ENCODE peak calls at places on chromosomes 7 and 10, in five cellular contexts. One of them, this sample, is unnamed.

GRCh38 chr7:47782022-47782421 is 166.2 kb downstream of the PKD1L1 start:
- DNase-seq in tibial nerve: no peak
- DNase-seq in GM12878: no peak
- DNase-seq in neuronal stem cell: no peak
- DNase-seq in uterus: no peak
- DNase-seq in this sample: peak

GRCh38 chr10:132493756-132494290 is 43.8 kb upstream of the INPP5A start:
- DNase-seq in neuronal stem cell: no peak
- DNase-seq in uterus: peak
- DNase-seq in GM12878: no peak
- DNase-seq in tibial nerve: no peak
- DNase-seq in this sample: no peak

GRCh38 chr7:55190511-55191160 is 171.8 kb downstream of the EGFR start:
- DNase-seq in tibial nerve: no peak
- DNase-seq in neuronal stem cell: no peak
- DNase-seq in uterus: no peak
- DNase-seq in GM12878: no peak
- DNase-seq in this sample: no peak

GRCh38 chr7:95545666-95546065 is 50.6 kb downstream of the PDK4 start:
- DNase-seq in GM12878: no peak
- DNase-seq in tibial nerve: no peak
- DNase-seq in neuronal stem cell: no peak
- DNase-seq in uterus: no peak
- DNase-seq in this sample: no peak

GRCh38 chr7:66114743-66115727 is at the start of gene CRCP:
- DNase-seq in GM12878: peak
- DNase-seq in uterus: peak
- DNase-seq in neuronal stem cell: peak
- DNase-seq in tibial nerve: peak
- DNase-seq in this sample: peak

GRCh38 chr7:48868916-48869315 is 55.4 kb upstream of the CDC14C start:
- DNase-seq in neuronal stem cell: no peak
- DNase-seq in uterus: no peak
- DNase-seq in GM12878: no peak
- DNase-seq in tibial nerve: no peak
- DNase-seq in this sample: no peak

GRCh38 chr10:117391436-117392205 is 16.4 kb upstream of the PDZD8 start:
- DNase-seq in GM12878: no peak
- DNase-seq in uterus: no peak
- DNase-seq in neuronal stem cell: no peak
- DNase-seq in tibial nerve: no peak
- DNase-seq in this sample: peak

GRCh38 chr7:98178762-98179490 is 32.3 kb upstream of the BHLHA15 start:
- DNase-seq in neuronal stem cell: no peak
- DNase-seq in tibial nerve: no peak
- DNase-seq in uterus: no peak
- DNase-seq in GM12878: no peak
- DNase-seq in this sample: no peak

GRCh38 chr10:97822261-97822687 is 27.4 kb upstream of the GOLGA7B start:
- DNase-seq in tibial nerve: no peak
- DNase-seq in GM12878: no peak
- DNase-seq in uterus: no peak
- DNase-seq in neuronal stem cell: no peak
- DNase-seq in this sample: no peak

GRCh38 chr10:132689721-132690360 is 96.1 kb downstream of the NKX6-2 start:
- DNase-seq in uterus: no peak
- DNase-seq in tibial nerve: no peak
- DNase-seq in GM12878: no peak
- DNase-seq in neuronal stem cell: no peak
- DNase-seq in this sample: no peak

GRCh38 chr7:7566651-7567611 is at the start of gene MIOS:
- DNase-seq in uterus: peak
- DNase-seq in tibial nerve: peak
- DNase-seq in GM12878: no peak
- DNase-seq in neuronal stem cell: peak
- DNase-seq in this sample: peak

GRCh38 chr7:46109447-46109846 is 188.4 kb upstream of the IGFBP3 start:
- DNase-seq in uterus: no peak
- DNase-seq in tibial nerve: no peak
- DNase-seq in GM12878: no peak
- DNase-seq in neuronal stem cell: no peak
- DNase-seq in this sample: peak

GRCh38 chr7:139341776-139342244 is 673 bp downstream of the FMC1 start:
- DNase-seq in neuronal stem cell: no peak
- DNase-seq in GM12878: no peak
- DNase-seq in uterus: no peak
- DNase-seq in tibial nerve: no peak
- DNase-seq in this sample: no peak

GRCh38 chr7:120941856-120942255 is 8.7 kb upstream of the ING3 start:
- DNase-seq in GM12878: no peak
- DNase-seq in neuronal stem cell: no peak
- DNase-seq in tibial nerve: no peak
- DNase-seq in uterus: peak
- DNase-seq in this sample: no peak

GRCh38 chr10:50304655-50305054 is 53.3 kb upstream of the ASAH2 start:
- DNase-seq in neuronal stem cell: no peak
- DNase-seq in tibial nerve: no peak
- DNase-seq in GM12878: no peak
- DNase-seq in uterus: no peak
- DNase-seq in this sample: no peak

GRCh38 chr10:306654-307185 is 171.5 kb downstream of the ZMYND11 start:
- DNase-seq in neuronal stem cell: no peak
- DNase-seq in uterus: no peak
- DNase-seq in tibial nerve: no peak
- DNase-seq in GM12878: no peak
- DNase-seq in this sample: no peak

GRCh38 chr10:132407243-132407746 is 10.3 kb downstream of the PWWP2B start:
- DNase-seq in GM12878: no peak
- DNase-seq in uterus: no peak
- DNase-seq in neuronal stem cell: no peak
- DNase-seq in tibial nerve: no peak
- DNase-seq in this sample: no peak

GRCh38 chr10:62072901-62073300 is 171.4 kb downstream of the ARID5B start:
- DNase-seq in tibial nerve: no peak
- DNase-seq in uterus: no peak
- DNase-seq in neuronal stem cell: no peak
- DNase-seq in GM12878: no peak
- DNase-seq in this sample: no peak

GRCh38 chr10:71771204-71771603 is 2.1 kb downstream of the VSIR start:
- DNase-seq in neuronal stem cell: no peak
- DNase-seq in GM12878: no peak
- DNase-seq in tibial nerve: no peak
- DNase-seq in uterus: no peak
- DNase-seq in this sample: no peak
- H3K4me3 ChIP-seq in neuronal stem cell: no peak
- H3K4me3 ChIP-seq in GM12878: peak
- H3K4me3 ChIP-seq in tibial nerve: peak
- H3K4me3 ChIP-seq in uterus: peak
- H3K4me3 ChIP-seq in this sample: no peak

GRCh38 chr10:37765216-37765615 is 92.2 kb downstream of the ZNF248 start:
- DNase-seq in GM12878: no peak
- DNase-seq in uterus: no peak
- DNase-seq in neuronal stem cell: no peak
- DNase-seq in tibial nerve: no peak
- DNase-seq in this sample: no peak

GRCh38 chr10:37763132-37763531 is 94.3 kb downstream of the ZNF248 start:
- DNase-seq in GM12878: no peak
- DNase-seq in tibial nerve: no peak
- DNase-seq in uterus: no peak
- DNase-seq in neuronal stem cell: no peak
- DNase-seq in this sample: no peak

GRCh38 chr10:37758074-37758473 is 99.3 kb downstream of the ZNF248 start:
- DNase-seq in tibial nerve: no peak
- DNase-seq in neuronal stem cell: no peak
- DNase-seq in uterus: no peak
- DNase-seq in GM12878: no peak
- DNase-seq in this sample: no peak

GRCh38 chr10:37762287-37762686 is 95.1 kb downstream of the ZNF248 start:
- DNase-seq in GM12878: no peak
- DNase-seq in neuronal stem cell: no peak
- DNase-seq in uterus: no peak
- DNase-seq in tibial nerve: no peak
- DNase-seq in this sample: no peak

DNA sequence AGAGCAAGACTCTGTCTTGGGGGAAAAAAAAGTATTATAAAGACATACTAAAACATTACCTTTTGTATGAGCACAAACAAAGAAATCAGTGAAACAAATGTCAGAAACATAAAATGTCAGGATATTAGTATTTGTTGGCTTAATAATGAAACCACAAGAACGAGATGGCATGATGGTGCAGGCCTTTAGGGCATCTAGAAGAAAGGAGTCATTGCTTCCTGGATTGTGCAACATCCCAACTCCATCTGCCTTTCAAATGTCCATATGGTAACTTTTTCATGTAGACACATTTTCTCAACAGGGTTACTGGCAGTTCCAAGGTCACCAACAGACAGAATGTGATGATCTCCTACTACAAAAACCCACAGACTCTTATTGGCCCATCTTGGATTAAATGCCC is 96.6 kb downstream of the ZNF248 start:
- DNase-seq in GM12878: no peak
- DNase-seq in uterus: no peak
- DNase-seq in tibial nerve: no peak
- DNase-seq in neuronal stem cell: no peak
- DNase-seq in this sample: no peak
- H3K4me3 ChIP-seq in GM12878: no peak
- H3K4me3 ChIP-seq in uterus: no peak
- H3K4me3 ChIP-seq in tibial nerve: no peak
- H3K4me3 ChIP-seq in neuronal stem cell: no peak
- H3K4me3 ChIP-seq in this sample: no peak

DNA sequence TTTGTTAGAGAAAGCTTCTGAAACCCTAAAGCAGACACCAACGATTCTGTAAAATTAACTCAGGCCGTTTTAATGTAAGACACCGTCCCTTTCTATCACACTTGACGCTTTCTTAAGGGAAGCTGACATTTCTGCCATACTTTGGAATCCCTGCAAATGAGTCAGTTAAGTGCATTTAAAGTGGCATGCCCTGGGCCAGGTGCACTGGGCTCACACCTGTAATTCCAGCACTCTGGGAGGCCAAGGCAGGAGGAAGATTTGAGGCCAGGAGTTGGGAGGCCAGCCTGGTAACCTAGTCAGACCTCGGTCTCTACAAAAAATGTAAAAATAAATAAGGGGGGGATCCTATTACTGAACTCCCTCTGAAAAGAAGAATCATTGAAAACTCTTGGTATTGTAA is 4.4 kb downstream of the UBE2H start:
- DNase-seq in uterus: no peak
- DNase-seq in GM12878: no peak
- DNase-seq in tibial nerve: no peak
- DNase-seq in neuronal stem cell: no peak
- DNase-seq in this sample: no peak
- H3K4me3 ChIP-seq in uterus: no peak
- H3K4me3 ChIP-seq in GM12878: peak
- H3K4me3 ChIP-seq in tibial nerve: no peak
- H3K4me3 ChIP-seq in neuronal stem cell: no peak
- H3K4me3 ChIP-seq in this sample: peak

GRCh38 chr7:151168022-151168786 is 710 bp upstream of the GBX1 start:
- DNase-seq in GM12878: no peak
- DNase-seq in tibial nerve: no peak
- DNase-seq in neuronal stem cell: peak
- DNase-seq in uterus: no peak
- DNase-seq in this sample: no peak
- H3K4me3 ChIP-seq in GM12878: no peak
- H3K4me3 ChIP-seq in tibial nerve: peak
- H3K4me3 ChIP-seq in neuronal stem cell: peak
- H3K4me3 ChIP-seq in uterus: peak
- H3K4me3 ChIP-seq in this sample: no peak

DNA sequence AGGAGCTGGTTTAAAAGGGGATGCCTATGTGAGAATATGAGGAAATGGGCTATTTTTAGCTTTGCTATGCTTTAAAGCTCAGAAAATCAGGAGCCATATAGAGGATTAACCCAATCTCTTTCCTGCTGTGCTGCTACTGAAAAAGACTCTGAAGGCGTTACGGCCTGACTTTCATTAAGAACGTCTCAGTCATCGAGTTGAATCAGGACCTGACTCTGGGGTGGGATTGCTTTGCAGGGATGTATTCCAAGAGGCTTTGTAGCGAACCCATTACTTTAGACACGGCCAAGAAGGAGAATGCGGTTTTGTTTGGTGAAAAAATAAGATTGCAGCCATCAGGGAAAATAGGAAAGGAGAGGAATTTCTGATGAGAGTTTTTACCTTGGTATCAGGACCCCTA is 426.9 kb downstream of the CCSER2 start:
- DNase-seq in uterus: no peak
- DNase-seq in tibial nerve: no peak
- DNase-seq in neuronal stem cell: peak
- DNase-seq in GM12878: no peak
- DNase-seq in this sample: no peak
- H3K4me3 ChIP-seq in uterus: no peak
- H3K4me3 ChIP-seq in tibial nerve: no peak
- H3K4me3 ChIP-seq in neuronal stem cell: no peak
- H3K4me3 ChIP-seq in GM12878: no peak
- H3K4me3 ChIP-seq in this sample: no peak

This sample was measured in fibroblast of pulmonary artery.